ENCODE peak calls at places on chromosomes 7 and 10, in four cellular contexts. O is fibroblast of lung, V is ovary, D is hepatocyte. Z is an unnamed sample.

GRCh38 chr10:6144609-6145413 is 56.0 kb downstream of the RBM17 start:
- DNase-seq in O (peak; percentile 83), V (peak; percentile 91), D (peak; percentile 88), Z (peak; percentile 94)

GRCh38 chr7:1554332-1555045 is 1.5 kb downstream of the TMEM184A start:
- DNase-seq in O (no peak), V (no peak), D (no peak), Z (no peak)

GRCh38 chr7:50648570-50649169 is 83.5 kb upstream of the DDC start:
- DNase-seq in O (no peak), V (no peak), D (no peak), Z (no peak)

GRCh38 chr10:78419481-78420265 is 386.0 kb downstream of the RPS24 start:
- DNase-seq in O (no peak), V (no peak), D (no peak), Z (no peak)

GRCh38 chr7:95589031-95589430 is 7.3 kb downstream of the PDK4 start:
- DNase-seq in O (no peak), V (no peak), D (no peak), Z (no peak)

GRCh38 chr10:125017547-125018298 is 75.8 kb downstream of the ZRANB1 start:
- DNase-seq in O (no peak), V (no peak), D (no peak), Z (no peak)

GRCh38 chr7:36265720-36266119 is 112.7 kb downstream of the EEPD1 start:
- DNase-seq in O (no peak), V (no peak), D (no peak), Z (no peak)

GRCh38 chr10:70891636-70892035 is 3.3 kb upstream of the PCBD1 start:
- DNase-seq in O (no peak), V (no peak), D (no peak), Z (no peak)

GRCh38 chr10:118027397-118027796 is 19.3 kb downstream of the RAB11FIP2 start:
- DNase-seq in O (no peak), V (no peak), D (no peak), Z (no peak)

GRCh38 chr7:100163871-100164270 is 4.5 kb downstream of the GAL3ST4 start:
- DNase-seq in O (no peak), V (no peak), D (no peak), Z (no peak)

GRCh38 chr7:100583132-100584045 is 2.5 kb downstream of the LRCH4 start:
- DNase-seq in O (peak; percentile 72), V (no peak), D (peak; percentile 77), Z (peak; percentile 71)

GRCh38 chr10:47357131-47357582 is 9.0 kb downstream of the RBP3 start:
- DNase-seq in O (no peak), V (no peak), D (no peak), Z (peak; percentile 37)

GRCh38 chr10:120926611-120927010 is 75.4 kb downstream of the WDR11 start:
- DNase-seq in O (no peak), V (no peak), D (no peak), Z (no peak)

GRCh38 chr7:43799605-43800004 is 41.1 kb downstream of the BLVRA start:
- DNase-seq in O (no peak), V (no peak), D (no peak), Z (no peak)

GRCh38 chr7:77913977-77914607 is 115.5 kb downstream of the PHTF2 start:
- DNase-seq in O (no peak), V (no peak), D (no peak), Z (no peak)

GRCh38 chr10:54063514-54063913 is 737.5 kb downstream of the PCDH15 start:
- DNase-seq in O (no peak), V (no peak), D (no peak), Z (no peak)

GRCh38 chr10:73588656-73589055 is 2.5 kb downstream of the USP54 start:
- DNase-seq in O (peak; percentile 8), V (no peak), D (peak; percentile 26), Z (no peak)

GRCh38 chr10:13810536-13810935 is 223.8 kb downstream of the PRPF18 start:
- DNase-seq in O (no peak), V (no peak), D (no peak), Z (no peak)

GRCh38 chr7:6480323-6480660 is 32.5 kb upstream of the DAGLB start:
- DNase-seq in O (no peak), V (no peak), D (no peak), Z (no peak)

GRCh38 chr10:23172429-23172828 is 19.7 kb upstream of the PTF1A start:
- DNase-seq in O (no peak), V (no peak), D (no peak), Z (no peak)

GRCh38 chr7:121388950-121389349 is 7.2 kb downstream of the FAM3C start:
- DNase-seq in O (no peak), V (no peak), D (no peak), Z (no peak)

GRCh38 chr10:63027533-63027932 is 105.6 kb upstream of the NRBF2 start:
- DNase-seq in O (no peak), V (no peak), D (no peak), Z (no peak)

GRCh38 chr7:47580175-47580701 is 1.7 kb downstream of the TNS3 start:
- DNase-seq in O (peak; percentile 56), V (no peak), D (peak; percentile 56), Z (no peak)

GRCh38 chr10:1094112-1095057 is 38.2 kb downstream of the WDR37 start:
- DNase-seq in O (no peak), V (no peak), D (no peak), Z (no peak)

GRCh38 chr7:79741684-79742083 is 288.2 kb upstream of the MAGI2 start:
- DNase-seq in O (no peak), V (no peak), D (no peak), Z (no peak)
- TF ChIP-seq CTCF in O (peak; percentile 30), V (no peak), D (peak; percentile 17), Z (no peak)

GRCh38 chr7:159329979-159330378 is 185.3 kb upstream of the VIPR2 start:
- DNase-seq in O (no peak), V (no peak), D (no peak), Z (no peak)
- H3K9me3 ChIP-seq in O (no peaks in the 10 kb centered on the region), V (no peaks in the 10 kb centered on the region), D (peaks cover 10% of the 10 kb centered on the region), Z (peaks cover 19% of the 10 kb centered on the region)

DNA sequence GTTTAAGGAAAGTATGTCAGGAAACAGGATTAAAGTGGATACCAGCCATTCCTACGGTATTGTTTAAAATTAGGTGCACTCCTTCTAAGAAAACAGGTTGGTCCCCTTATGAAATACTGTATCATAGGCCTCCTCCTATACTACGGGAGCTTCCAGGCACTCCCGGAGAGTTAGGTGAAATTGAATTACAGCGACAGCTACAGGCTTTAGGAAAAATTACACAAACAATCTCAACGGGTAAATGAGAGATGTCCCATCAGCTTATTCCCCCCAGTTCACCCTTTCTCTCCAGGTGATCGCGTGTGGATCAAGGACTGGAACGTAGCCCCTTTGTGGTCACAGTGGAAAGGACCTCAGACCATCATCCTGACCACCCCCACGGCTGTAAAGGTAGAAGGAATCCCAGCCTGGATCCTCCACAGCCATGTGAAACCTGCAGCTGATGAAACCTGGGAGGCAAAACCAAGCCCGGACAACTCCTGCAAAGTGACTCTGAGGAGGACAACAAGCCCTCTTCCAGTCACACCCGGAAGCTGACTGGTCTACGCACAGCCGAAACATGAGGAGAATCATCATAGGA is 25.1 kb upstream of the GHITM start:
- DNase-seq in O (no peak), V (no peak), D (no peak), Z (no peak)
- TF ChIP-seq CTCF in O (no peak), V (no peak), D (peak; percentile 34), Z (no peak)

DNA sequence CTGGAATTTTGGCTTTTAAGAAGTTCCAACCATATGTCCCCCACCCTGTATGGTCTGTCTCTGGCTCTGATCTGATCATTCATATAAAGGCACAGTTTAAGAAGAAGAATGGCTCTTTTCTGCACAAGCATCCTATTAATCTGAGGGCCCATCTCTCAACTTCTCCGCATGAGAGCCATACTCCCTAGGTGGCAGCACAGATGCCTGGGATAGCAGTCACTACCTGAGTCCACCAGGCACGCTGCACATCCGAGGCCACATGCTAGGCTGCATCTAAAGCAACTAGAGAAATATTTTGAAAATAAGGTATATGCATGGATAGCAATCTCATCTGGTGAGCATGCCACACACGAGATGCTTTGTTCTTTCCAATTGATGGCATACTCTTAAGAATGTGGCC is 565.5 kb downstream of the PARD3 start:
- DNase-seq in O (no peak), V (no peak), D (no peak), Z (no peak)
- H3K9me3 ChIP-seq in O (no peaks in the 10 kb centered on the region), V (no peaks in the 10 kb centered on the region), D (no peaks in the 10 kb centered on the region), Z (no peaks in the 10 kb centered on the region)

DNA sequence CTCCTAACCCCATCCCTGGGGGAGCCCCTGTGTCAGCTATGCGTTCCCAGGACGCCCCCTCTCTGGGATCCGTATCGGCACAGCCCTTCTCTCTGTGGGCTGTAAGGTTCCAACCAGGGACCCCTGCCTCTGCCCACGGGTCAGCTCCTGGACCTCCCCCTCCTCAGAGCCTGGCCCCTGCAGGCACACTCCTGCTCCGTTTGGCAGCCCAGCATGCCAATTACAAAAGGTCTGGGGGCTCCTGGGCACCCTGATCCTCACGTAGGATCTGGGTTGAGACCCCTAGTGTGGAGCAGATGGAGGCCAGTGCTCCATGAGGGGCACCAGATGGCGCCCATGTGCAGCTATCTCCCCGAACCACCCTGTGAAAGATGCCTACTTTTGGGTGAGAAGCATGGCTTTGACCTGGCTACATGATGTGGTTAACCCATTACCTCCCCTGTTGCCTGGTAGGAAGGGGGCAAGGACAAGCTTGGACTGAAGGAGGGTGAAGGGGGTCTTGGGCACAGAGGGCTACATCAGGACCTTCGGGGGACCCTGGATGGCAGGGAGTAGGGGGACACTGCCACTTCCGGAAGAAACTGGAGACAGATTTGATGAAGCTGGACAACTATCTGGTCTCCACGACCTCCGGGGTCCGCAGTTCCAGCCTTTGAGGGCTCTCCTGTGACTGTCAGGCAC is 9.0 kb downstream of the TACR2 start:
- DNase-seq in O (no peak), V (peak; percentile 44), D (no peak), Z (no peak)
- TF ChIP-seq CTCF in O (no peak), V (no peak), D (peak; percentile 44), Z (peak; percentile 26)

DNA sequence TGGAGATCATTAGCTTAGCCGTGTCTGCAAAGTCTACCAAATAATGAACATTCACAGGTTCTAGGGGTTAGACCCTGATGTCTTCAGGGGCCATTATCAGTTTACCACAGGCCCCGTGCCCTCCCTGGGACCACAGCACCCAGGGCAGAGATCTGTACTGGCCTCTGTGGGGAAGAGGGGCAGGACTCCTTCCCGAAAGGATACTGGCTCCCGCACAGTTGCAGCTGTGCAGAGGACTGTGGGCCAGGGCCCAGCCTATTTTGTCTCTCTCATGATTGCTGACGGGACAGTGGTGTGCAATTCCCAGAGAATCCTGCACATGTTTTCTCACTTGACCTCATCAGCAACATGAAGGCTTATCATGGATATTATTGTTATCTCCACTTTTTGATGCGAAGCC is 243.9 kb downstream of the GLRX3 start:
- DNase-seq in O (no peak), V (no peak), D (no peak), Z (no peak)
- H3K9me3 ChIP-seq in O (no peaks in the 10 kb centered on the region), V (no peaks in the 10 kb centered on the region), D (no peaks in the 10 kb centered on the region), Z (peaks cover 3% of the 10 kb centered on the region)

GRCh38 chr10:101000602-101000991 is 989 bp downstream of the LZTS2 start:
- DNase-seq in O (no peak), V (no peak), D (no peak), Z (no peak)
- TF ChIP-seq CTCF in O (no peak), V (no peak), D (no peak), Z (no peak)

DNA sequence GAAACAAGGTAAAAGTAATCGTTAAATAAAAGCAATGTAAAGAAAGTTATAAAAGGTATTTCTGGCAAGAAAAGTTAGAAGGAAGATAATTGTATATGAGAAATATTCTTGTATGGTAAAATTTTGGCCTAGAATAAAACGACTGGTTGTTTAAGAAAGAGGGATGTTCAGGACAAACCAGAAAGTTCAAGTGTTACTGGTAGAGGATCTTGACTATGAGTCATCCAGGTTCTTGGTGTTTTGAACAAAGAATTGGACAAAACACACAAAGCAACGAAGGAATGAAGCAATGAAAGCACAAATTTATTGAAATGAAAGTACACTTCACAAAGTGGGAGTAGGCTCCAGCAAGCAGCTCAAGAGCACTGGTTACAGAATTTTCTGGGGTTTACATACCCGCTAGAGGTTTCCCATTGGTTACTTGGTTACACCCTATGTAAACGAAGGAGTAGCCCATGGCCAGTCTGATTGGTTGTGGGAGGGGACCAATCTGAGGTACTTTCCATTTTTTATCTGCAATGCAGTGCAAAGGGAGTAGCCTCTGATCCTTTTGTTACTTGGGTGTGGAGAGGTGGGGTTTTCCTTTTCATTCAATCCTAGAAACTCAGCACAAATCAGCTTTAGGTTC is 22.4 kb upstream of the GARS1 start:
- DNase-seq in O (no peak), V (no peak), D (no peak), Z (no peak)
- H3K9me3 ChIP-seq in O (no peaks in the 10 kb centered on the region), V (no peaks in the 10 kb centered on the region), D (peaks cover 7% of the 10 kb centered on the region), Z (no peaks in the 10 kb centered on the region)